ENCODE peak calls at places on chromosome 22, in seven cellular contexts. One of them, this sample, is unnamed. For H3K9me3, the result is how much of the 10 kb centered on the place peaks cover.

GRCh38 chr22:45645150-45645525 is 26.5 kb upstream of the ATXN10 start:
- DNase-seq in small intestine: no peak
- DNase-seq in gastrocnemius medialis: no peak
- DNase-seq in heart left ventricle: no peak
- DNase-seq in IMR-90: no peak
- DNase-seq in GM23248: no peak
- DNase-seq in stomach: no peak
- DNase-seq in this sample: no peak

GRCh38 chr22:42560781-42561180 is 7.0 kb downstream of the SERHL2 start:
- DNase-seq in gastrocnemius medialis: no peak
- DNase-seq in stomach: no peak
- DNase-seq in GM23248: peak
- DNase-seq in small intestine: no peak
- DNase-seq in heart left ventricle: no peak
- DNase-seq in IMR-90: no peak
- DNase-seq in this sample: no peak

GRCh38 chr22:27240298-27240885 is 561.2 kb downstream of the MN1 start:
- DNase-seq in GM23248: peak
- DNase-seq in IMR-90: peak
- DNase-seq in heart left ventricle: no peak
- DNase-seq in stomach: no peak
- DNase-seq in small intestine: peak
- DNase-seq in gastrocnemius medialis: no peak
- DNase-seq in this sample: peak

GRCh38 chr22:36391648-36392047 is 3.9 kb upstream of the MYH9 start:
- DNase-seq in IMR-90: no peak
- DNase-seq in stomach: no peak
- DNase-seq in heart left ventricle: no peak
- DNase-seq in gastrocnemius medialis: no peak
- DNase-seq in GM23248: no peak
- DNase-seq in small intestine: peak
- DNase-seq in this sample: no peak

GRCh38 chr22:23216331-23217170 is 36.2 kb downstream of the BCR start:
- DNase-seq in small intestine: no peak
- DNase-seq in heart left ventricle: no peak
- DNase-seq in gastrocnemius medialis: no peak
- DNase-seq in IMR-90: no peak
- DNase-seq in stomach: no peak
- DNase-seq in GM23248: no peak
- DNase-seq in this sample: no peak

GRCh38 chr22:36369004-36369921 is 18.5 kb downstream of the MYH9 start:
- DNase-seq in heart left ventricle: peak
- DNase-seq in GM23248: peak
- DNase-seq in small intestine: peak
- DNase-seq in gastrocnemius medialis: no peak
- DNase-seq in stomach: no peak
- DNase-seq in IMR-90: peak
- DNase-seq in this sample: no peak

GRCh38 chr22:17777005-17777716 is 2.9 kb upstream of the BID start:
- DNase-seq in heart left ventricle: peak
- DNase-seq in stomach: peak
- DNase-seq in gastrocnemius medialis: no peak
- DNase-seq in small intestine: peak
- DNase-seq in GM23248: no peak
- DNase-seq in IMR-90: no peak
- DNase-seq in this sample: no peak

GRCh38 chr22:32665676-32666075 is 135.8 kb upstream of the TIMP3 start:
- DNase-seq in heart left ventricle: no peak
- DNase-seq in IMR-90: peak
- DNase-seq in gastrocnemius medialis: no peak
- DNase-seq in small intestine: no peak
- DNase-seq in stomach: no peak
- DNase-seq in GM23248: peak
- DNase-seq in this sample: no peak

GRCh38 chr22:44159230-44159629 is 21.5 kb upstream of the PARVG start:
- DNase-seq in stomach: no peak
- DNase-seq in small intestine: no peak
- DNase-seq in IMR-90: no peak
- DNase-seq in heart left ventricle: no peak
- DNase-seq in gastrocnemius medialis: no peak
- DNase-seq in GM23248: peak
- DNase-seq in this sample: peak

GRCh38 chr22:45460288-45461109 is 42.2 kb upstream of the FBLN1 start:
- DNase-seq in gastrocnemius medialis: peak
- DNase-seq in small intestine: no peak
- DNase-seq in stomach: no peak
- DNase-seq in heart left ventricle: peak
- DNase-seq in GM23248: peak
- DNase-seq in IMR-90: peak
- DNase-seq in this sample: no peak

GRCh38 chr22:47329727-47330653 is 567.5 kb downstream of the TBC1D22A start:
- DNase-seq in IMR-90: no peak
- DNase-seq in stomach: no peak
- DNase-seq in gastrocnemius medialis: no peak
- DNase-seq in GM23248: no peak
- DNase-seq in small intestine: no peak
- DNase-seq in heart left ventricle: no peak
- DNase-seq in this sample: peak

GRCh38 chr22:47325249-47325648 is 562.8 kb downstream of the TBC1D22A start:
- DNase-seq in gastrocnemius medialis: no peak
- DNase-seq in stomach: no peak
- DNase-seq in small intestine: no peak
- DNase-seq in GM23248: no peak
- DNase-seq in IMR-90: no peak
- DNase-seq in heart left ventricle: no peak
- DNase-seq in this sample: no peak

GRCh38 chr22:47331750-47332149 is 569.3 kb downstream of the TBC1D22A start:
- DNase-seq in heart left ventricle: no peak
- DNase-seq in gastrocnemius medialis: no peak
- DNase-seq in IMR-90: no peak
- DNase-seq in GM23248: no peak
- DNase-seq in stomach: no peak
- DNase-seq in small intestine: no peak
- DNase-seq in this sample: no peak

GRCh38 chr22:47327241-47327640 is 564.8 kb downstream of the TBC1D22A start:
- DNase-seq in heart left ventricle: no peak
- DNase-seq in IMR-90: no peak
- DNase-seq in stomach: no peak
- DNase-seq in small intestine: no peak
- DNase-seq in gastrocnemius medialis: no peak
- DNase-seq in GM23248: no peak
- DNase-seq in this sample: no peak

GRCh38 chr22:47328550-47329243 is 566.2 kb downstream of the TBC1D22A start:
- DNase-seq in gastrocnemius medialis: no peak
- DNase-seq in heart left ventricle: no peak
- DNase-seq in GM23248: peak
- DNase-seq in small intestine: peak
- DNase-seq in stomach: no peak
- DNase-seq in IMR-90: peak
- DNase-seq in this sample: peak
- H3K9me3 ChIP-seq in gastrocnemius medialis: under half
- H3K9me3 ChIP-seq in heart left ventricle: under half
- H3K9me3 ChIP-seq in GM23248: under half
- H3K9me3 ChIP-seq in small intestine: under half
- H3K9me3 ChIP-seq in stomach: under half
- H3K9me3 ChIP-seq in IMR-90: under half
- H3K9me3 ChIP-seq in this sample: under half

GRCh38 chr22:47548953-47549740 is 786.7 kb downstream of the TBC1D22A start:
- DNase-seq in GM23248: no peak
- DNase-seq in heart left ventricle: no peak
- DNase-seq in small intestine: no peak
- DNase-seq in gastrocnemius medialis: no peak
- DNase-seq in stomach: no peak
- DNase-seq in IMR-90: no peak
- DNase-seq in this sample: no peak
- H3K9me3 ChIP-seq in GM23248: under half
- H3K9me3 ChIP-seq in heart left ventricle: under half
- H3K9me3 ChIP-seq in small intestine: under half
- H3K9me3 ChIP-seq in gastrocnemius medialis: under half
- H3K9me3 ChIP-seq in stomach: under half
- H3K9me3 ChIP-seq in IMR-90: under half
- H3K9me3 ChIP-seq in this sample: under half

GRCh38 chr22:48055185-48055584 is 1292.7 kb downstream of the TBC1D22A start:
- DNase-seq in heart left ventricle: no peak
- DNase-seq in GM23248: no peak
- DNase-seq in IMR-90: no peak
- DNase-seq in small intestine: no peak
- DNase-seq in gastrocnemius medialis: no peak
- DNase-seq in stomach: no peak
- DNase-seq in this sample: no peak

GRCh38 chr22:48054596-48054995 is 1292.1 kb downstream of the TBC1D22A start:
- DNase-seq in gastrocnemius medialis: no peak
- DNase-seq in IMR-90: no peak
- DNase-seq in heart left ventricle: no peak
- DNase-seq in GM23248: no peak
- DNase-seq in small intestine: no peak
- DNase-seq in stomach: no peak
- DNase-seq in this sample: no peak

GRCh38 chr22:48052621-48052890 is 1290.1 kb downstream of the TBC1D22A start:
- DNase-seq in GM23248: no peak
- DNase-seq in IMR-90: no peak
- DNase-seq in small intestine: no peak
- DNase-seq in heart left ventricle: no peak
- DNase-seq in stomach: no peak
- DNase-seq in gastrocnemius medialis: no peak
- DNase-seq in this sample: no peak

GRCh38 chr22:48055827-48056226 is 1293.4 kb downstream of the TBC1D22A start:
- DNase-seq in IMR-90: no peak
- DNase-seq in stomach: no peak
- DNase-seq in heart left ventricle: no peak
- DNase-seq in small intestine: no peak
- DNase-seq in gastrocnemius medialis: no peak
- DNase-seq in GM23248: no peak
- DNase-seq in this sample: peak

GRCh38 chr22:48053973-48054372 is 1291.5 kb downstream of the TBC1D22A start:
- DNase-seq in IMR-90: no peak
- DNase-seq in GM23248: no peak
- DNase-seq in small intestine: no peak
- DNase-seq in stomach: no peak
- DNase-seq in heart left ventricle: no peak
- DNase-seq in gastrocnemius medialis: no peak
- DNase-seq in this sample: no peak
- H3K9me3 ChIP-seq in IMR-90: half or more
- H3K9me3 ChIP-seq in GM23248: under half
- H3K9me3 ChIP-seq in small intestine: under half
- H3K9me3 ChIP-seq in stomach: under half
- H3K9me3 ChIP-seq in heart left ventricle: under half
- H3K9me3 ChIP-seq in gastrocnemius medialis: under half
- H3K9me3 ChIP-seq in this sample: under half

GRCh38 chr22:47307812-47308211 is 545.4 kb downstream of the TBC1D22A start:
- DNase-seq in gastrocnemius medialis: no peak
- DNase-seq in GM23248: no peak
- DNase-seq in IMR-90: peak
- DNase-seq in stomach: no peak
- DNase-seq in small intestine: no peak
- DNase-seq in heart left ventricle: no peak
- DNase-seq in this sample: no peak
- H3K9me3 ChIP-seq in gastrocnemius medialis: under half
- H3K9me3 ChIP-seq in GM23248: under half
- H3K9me3 ChIP-seq in IMR-90: under half
- H3K9me3 ChIP-seq in stomach: under half
- H3K9me3 ChIP-seq in small intestine: under half
- H3K9me3 ChIP-seq in heart left ventricle: under half
- H3K9me3 ChIP-seq in this sample: under half

GRCh38 chr22:34489861-34490260 is 569.6 kb upstream of the LARGE1 start:
- DNase-seq in heart left ventricle: no peak
- DNase-seq in GM23248: no peak
- DNase-seq in stomach: no peak
- DNase-seq in small intestine: no peak
- DNase-seq in gastrocnemius medialis: no peak
- DNase-seq in IMR-90: no peak
- DNase-seq in this sample: no peak

GRCh38 chr22:34493471-34493870 is 572.5 kb upstream of the ISX start:
- DNase-seq in small intestine: peak
- DNase-seq in heart left ventricle: no peak
- DNase-seq in GM23248: no peak
- DNase-seq in stomach: no peak
- DNase-seq in gastrocnemius medialis: no peak
- DNase-seq in IMR-90: no peak
- DNase-seq in this sample: no peak

DNA sequence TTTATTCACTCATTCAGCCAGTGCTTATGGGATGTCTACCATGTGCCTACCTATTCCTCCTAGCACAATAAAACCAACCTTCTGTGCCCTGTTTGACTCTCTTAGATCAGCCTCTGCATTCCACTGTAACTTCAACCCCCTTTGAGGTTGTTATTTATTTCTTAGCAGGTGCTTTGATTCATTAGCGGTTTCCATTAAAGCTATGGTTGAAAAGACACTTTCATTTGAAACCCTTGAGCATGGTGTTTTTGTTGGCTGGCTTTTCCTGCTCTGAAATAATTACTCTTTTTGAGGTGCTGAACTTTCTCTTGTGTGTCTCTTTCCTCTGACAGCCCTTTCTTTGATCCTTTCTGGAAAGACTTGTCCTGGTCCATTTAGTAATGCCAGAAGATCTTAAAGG is 570.6 kb upstream of the LARGE1 start:
- DNase-seq in stomach: no peak
- DNase-seq in gastrocnemius medialis: no peak
- DNase-seq in heart left ventricle: no peak
- DNase-seq in small intestine: no peak
- DNase-seq in IMR-90: no peak
- DNase-seq in GM23248: no peak
- DNase-seq in this sample: no peak
- H3K9me3 ChIP-seq in stomach: under half
- H3K9me3 ChIP-seq in gastrocnemius medialis: under half
- H3K9me3 ChIP-seq in heart left ventricle: under half
- H3K9me3 ChIP-seq in small intestine: under half
- H3K9me3 ChIP-seq in IMR-90: under half
- H3K9me3 ChIP-seq in GM23248: under half
- H3K9me3 ChIP-seq in this sample: under half

DNA sequence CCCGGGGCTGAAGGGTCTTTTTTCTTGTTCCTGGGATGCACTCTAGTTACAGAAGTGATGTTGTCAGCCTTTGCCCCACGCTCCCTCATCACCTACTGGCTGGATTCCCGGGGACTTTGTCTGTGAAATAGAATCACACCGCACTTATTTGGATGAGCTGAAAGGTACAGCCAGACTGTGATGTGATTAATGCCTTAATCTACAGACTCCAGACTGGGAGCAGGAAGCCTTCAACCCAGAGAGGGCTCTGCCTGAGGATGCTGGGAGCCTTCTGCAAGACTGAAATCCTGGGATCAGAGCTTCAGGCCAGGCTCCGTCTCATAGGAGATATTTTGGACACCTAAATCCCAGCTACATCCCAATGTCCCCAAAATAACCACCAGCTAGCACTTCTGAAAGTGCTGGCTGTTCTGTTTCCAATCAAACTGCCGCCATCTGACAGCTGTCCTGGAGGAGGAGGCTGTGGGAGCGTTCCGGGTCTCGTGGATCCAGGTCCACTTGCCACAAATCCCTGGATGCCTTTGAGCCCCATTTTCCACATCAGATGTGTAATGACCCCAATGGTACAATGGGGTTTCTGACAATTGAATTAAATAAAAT is 688.5 kb downstream of the TBC1D22A start:
- DNase-seq in stomach: no peak
- DNase-seq in heart left ventricle: no peak
- DNase-seq in GM23248: no peak
- DNase-seq in small intestine: no peak
- DNase-seq in gastrocnemius medialis: no peak
- DNase-seq in IMR-90: no peak
- DNase-seq in this sample: no peak
- H3K9me3 ChIP-seq in stomach: under half
- H3K9me3 ChIP-seq in heart left ventricle: under half
- H3K9me3 ChIP-seq in GM23248: under half
- H3K9me3 ChIP-seq in small intestine: under half
- H3K9me3 ChIP-seq in gastrocnemius medialis: under half
- H3K9me3 ChIP-seq in IMR-90: half or more
- H3K9me3 ChIP-seq in this sample: under half

This sample was measured in MG63.